ENCODE peak calls at places on chromosomes 5 and 9, in nine cellular contexts. F is mammary epithelial cell, Z is upper lobe of right lung, J is lower leg skin, L is lower lobe of right lung, U is stomach, A is ascending aorta, D is activated B cell treated with CpG ODN at 0.5 μM for 24 hours, B is PC-3. E is an unnamed sample.

GRCh38 chr9:95498641-95499040 is 18.1 kb downstream of the PTCH1 start:
- DNase-seq in F (no peak), Z (no peak), J (no peak), L (no peak), U (no peak), A (no peak), D (no peak), B (no peak), E (no peak)

GRCh38 chr5:32027717-32028321 is 146.3 kb downstream of the GOLPH3 start:
- DNase-seq in F (peak; percentile 91), Z (no peak), J (peak; percentile 85), L (no peak), U (no peak), A (peak; percentile 31), D (no peak), B (peak; percentile 92), E (no peak)

GRCh38 chr5:160398806-160399205 is 1.0 kb downstream of the FAM200C start:
- DNase-seq in F (no peak), Z (no peak), J (no peak), L (no peak), U (no peak), A (no peak), D (no peak), B (no peak), E (no peak)

GRCh38 chr5:32206799-32207634 is 32.9 kb upstream of the GOLPH3 start:
- DNase-seq in F (no peak), Z (no peak), J (no peak), L (no peak), U (no peak), A (no peak), D (no peak), B (no peak), E (no peak)

GRCh38 chr5:57889558-57889957 is 406.9 kb upstream of the ACTBL2 start:
- DNase-seq in F (peak; percentile 98), Z (no peak), J (no peak), L (no peak), U (no peak), A (no peak), D (no peak), B (peak; percentile 75), E (no peak)

GRCh38 chr5:116492016-116492623 is 82.5 kb downstream of the SEMA6A start:
- DNase-seq in F (peak; percentile 90), Z (no peak), J (peak; percentile 20), L (no peak), U (no peak), A (no peak), D (no peak), B (peak; percentile 92), E (no peak)

GRCh38 chr9:26975728-26976707 is 19.8 kb downstream of the IFT74 start:
- DNase-seq in F (peak; percentile 22), Z (no peak), J (no peak), L (no peak), U (peak; percentile 38), A (no peak), D (no peak), B (peak; percentile 47), E (no peak)

GRCh38 chr9:134585746-134586706 is 55.6 kb upstream of the COL5A1 start:
- DNase-seq in F (peak; percentile 6), Z (peak; percentile 44), J (no peak), L (no peak), U (no peak), A (no peak), D (no peak), B (peak; percentile 45), E (no peak)

GRCh38 chr9:105063665-105064247 is 135.8 kb upstream of the ABCA1 start:
- DNase-seq in F (peak; percentile 95), Z (no peak), J (peak; percentile 25), L (no peak), U (no peak), A (no peak), D (no peak), B (peak; percentile 37), E (peak; percentile 57)

GRCh38 chr9:37999501-38000189 is 69.4 kb downstream of the SHB start:
- DNase-seq in F (peak; percentile 84), Z (no peak), J (no peak), L (no peak), U (no peak), A (no peak), D (no peak), B (peak; percentile 82), E (no peak)

GRCh38 chr5:61805101-61805500 is 473.0 kb downstream of the ZSWIM6 start:
- DNase-seq in F (peak; percentile 86), Z (no peak), J (no peak), L (no peak), U (no peak), A (no peak), D (no peak), B (peak; percentile 71), E (no peak)

GRCh38 chr5:133220851-133221674 is 169.2 kb downstream of the HSPA4 start:
- DNase-seq in F (no peak), Z (no peak), J (no peak), L (no peak), U (no peak), A (no peak), D (no peak), B (no peak), E (no peak)

GRCh38 chr9:18786196-18786595 is 246.8 kb downstream of the SAXO1 start:
- DNase-seq in F (no peak), Z (no peak), J (no peak), L (no peak), U (no peak), A (no peak), D (no peak), B (no peak), E (no peak)

GRCh38 chr9:91421987-91422765 is 1.5 kb downstream of the NFIL3 start:
- DNase-seq in F (peak; percentile 47), Z (no peak), J (peak; percentile 16), L (no peak), U (no peak), A (no peak), D (no peak), B (no peak), E (no peak)

GRCh38 chr9:36802171-36802920 is 229.7 kb downstream of the MELK start:
- DNase-seq in F (no peak), Z (no peak), J (no peak), L (no peak), U (no peak), A (no peak), D (no peak), B (peak; percentile 17), E (no peak)

GRCh38 chr9:128497824-128498610 is 6.5 kb upstream of the GLE1 start:
- DNase-seq in F (no peak), Z (peak; percentile 48), J (no peak), L (no peak), U (no peak), A (no peak), D (no peak), B (no peak), E (no peak)

GRCh38 chr9:137277329-137278041 is at the start of gene TOR4A:
- DNase-seq in F (no peak), Z (peak; percentile 96), J (no peak), L (peak; percentile 95), U (peak; percentile 92), A (peak; percentile 63), D (peak; percentile 61), B (peak; percentile 86), E (peak; percentile 92)

GRCh38 chr5:177086918-177087706 is 397 bp downstream of the FGFR4 start:
- DNase-seq in F (peak; percentile 14), Z (peak; percentile 85), J (no peak), L (peak; percentile 70), U (peak; percentile 70), A (no peak), D (peak; percentile 71), B (peak; percentile 77), E (no peak)

GRCh38 chr5:66713998-66714397 is 117.8 kb downstream of the MAST4 start:
- DNase-seq in F (peak; percentile 74), Z (no peak), J (no peak), L (no peak), U (no peak), A (no peak), D (no peak), B (peak; percentile 1), E (no peak)

GRCh38 chr5:31218978-31219377 is 25.5 kb downstream of the CDH6 start:
- DNase-seq in F (no peak), Z (no peak), J (no peak), L (no peak), U (no peak), A (no peak), D (no peak), B (no peak), E (no peak)

DNA sequence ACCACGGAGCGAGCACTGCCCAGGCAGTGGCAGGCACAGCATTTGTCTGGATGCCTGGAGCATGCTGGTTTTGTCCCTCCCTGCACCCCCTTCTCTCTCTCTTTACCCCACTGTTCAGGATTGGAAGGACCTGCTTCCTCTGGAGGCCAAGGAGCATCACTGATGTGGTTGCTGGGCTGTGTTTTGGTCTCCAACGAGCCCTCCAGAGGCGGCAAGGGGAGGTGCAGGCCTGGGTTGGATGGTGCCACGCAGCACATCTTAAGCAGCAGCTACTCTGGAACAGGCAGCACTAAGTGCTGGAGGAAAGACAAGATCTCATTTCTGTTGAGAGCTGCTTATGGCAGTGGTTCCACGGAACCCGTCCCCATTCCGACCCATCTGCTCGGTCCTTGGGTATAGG is 139.6 kb downstream of the CMYA5 start:
- DNase-seq in F (no peak), Z (no peak), J (no peak), L (no peak), U (no peak), A (no peak), D (no peak), B (no peak), E (no peak)
- TF ChIP-seq CTCF in F (peak; percentile 26), Z (peak; percentile 5), J (no peak), L (no peak), U (no peak), A (no peak), D (no peak), B (peak; percentile 40), E (no peak)

GRCh38 chr5:137075163-137075970 is 423.8 kb downstream of the SPOCK1 start:
- DNase-seq in F (peak; percentile 78), Z (peak; percentile 83), J (no peak), L (peak; percentile 74), U (peak; percentile 87), A (no peak), D (no peak), B (peak; percentile 84), E (no peak)
- TF ChIP-seq CTCF in F (peak; percentile 94), Z (peak; percentile 48), J (no peak), L (peak; percentile 53), U (peak; percentile 44), A (no peak), D (no peak), B (peak; percentile 79), E (peak; percentile 25)

GRCh38 chr5:81856948-81857928 is 106.3 kb upstream of the SSBP2 start:
- DNase-seq in F (peak; percentile 19), Z (peak; percentile 79), J (peak; percentile 60), L (peak; percentile 70), U (peak; percentile 55), A (no peak), D (no peak), B (peak; percentile 57), E (no peak)
- TF ChIP-seq CTCF in F (peak; percentile 31), Z (peak; percentile 32), J (no peak), L (peak; percentile 28), U (no peak), A (peak; percentile 20), D (no peak), B (peak; percentile 44), E (peak; percentile 49)

DNA sequence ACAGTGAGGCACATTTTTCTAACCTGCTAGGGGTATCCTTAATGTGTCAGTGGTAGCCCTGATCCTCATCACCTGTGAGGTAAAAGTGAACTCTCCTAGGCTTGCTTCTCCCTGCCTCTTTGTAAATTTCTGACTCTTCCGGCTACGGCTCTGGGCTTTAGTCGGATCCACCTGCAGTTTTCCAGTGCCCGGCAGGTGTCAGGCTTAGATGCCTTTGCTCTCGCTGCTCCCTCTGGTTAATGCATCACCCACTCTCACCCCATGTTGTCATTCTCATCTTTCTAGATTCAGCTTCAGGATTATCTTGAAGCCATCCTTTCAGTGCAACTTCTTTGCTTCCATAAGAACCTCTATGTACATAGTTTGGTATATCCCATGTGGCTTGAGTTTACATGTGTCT is 3.6 kb downstream of the CEP78 start:
- DNase-seq in F (peak; percentile 35), Z (no peak), J (no peak), L (no peak), U (peak; percentile 55), A (no peak), D (no peak), B (peak; percentile 47), E (no peak)
- TF ChIP-seq CTCF in F (peak; percentile 68), Z (peak; percentile 38), J (no peak), L (peak; percentile 32), U (no peak), A (no peak), D (no peak), B (peak; percentile 55), E (no peak)